ENCODE peak calls at places on chromosomes 7 and 10, in seven cellular contexts. T is uterus, E is cardiac muscle cell, W is AG04450, H is colonic mucosa, R is MG63, I is psoas muscle. N is an unnamed sample. For H3K9me3, the result is how much of the 10 kb centered on the place peaks cover.

GRCh38 chr10:47182934-47183725 is 116.9 kb upstream of the GDF10 start:
- DNase-seq in T (no peak), E (no peak), W (no peak), H (no peak), R (no peak), I (no peak), N (no peak)

GRCh38 chr10:33139191-33139646 is 181.2 kb upstream of the ITGB1 start:
- DNase-seq in T (no peak), E (no peak), W (no peak), H (no peak), R (no peak), I (no peak), N (peak)

GRCh38 chr7:36393826-36394225 is 4.2 kb downstream of the ANLN start:
- DNase-seq in T (no peak), E (no peak), W (no peak), H (no peak), R (peak), I (no peak), N (no peak)

GRCh38 chr7:26147030-26147429 is 5.0 kb upstream of the NFE2L3 start:
- DNase-seq in T (no peak), E (no peak), W (no peak), H (no peak), R (peak), I (no peak), N (no peak)

GRCh38 chr7:590731-591551 is 71.3 kb upstream of the PDGFA start:
- DNase-seq in T (peak), E (no peak), W (no peak), H (no peak), R (no peak), I (peak), N (no peak)

GRCh38 chr7:47967123-47967522 is 12.3 kb downstream of the HUS1 start:
- DNase-seq in T (no peak), E (no peak), W (no peak), H (no peak), R (no peak), I (no peak), N (no peak)

GRCh38 chr10:115975506-115975905 is 297.5 kb downstream of the GFRA1 start:
- DNase-seq in T (no peak), E (no peak), W (no peak), H (no peak), R (no peak), I (no peak), N (no peak)

GRCh38 chr10:93559490-93559889 is 7.0 kb upstream of the FFAR4 start:
- DNase-seq in T (no peak), E (no peak), W (no peak), H (no peak), R (no peak), I (no peak), N (no peak)

GRCh38 chr7:134701272-134701671 is 54.6 kb downstream of the BPGM start:
- DNase-seq in T (no peak), E (no peak), W (no peak), H (no peak), R (no peak), I (no peak), N (no peak)

GRCh38 chr10:116723428-116724281 is 18.7 kb downstream of the HSPA12A start:
- DNase-seq in T (no peak), E (no peak), W (no peak), H (no peak), R (no peak), I (no peak), N (peak)

GRCh38 chr7:128247640-128248194 is 6.6 kb downstream of the LEP start:
- DNase-seq in T (no peak), E (no peak), W (no peak), H (no peak), R (peak), I (no peak), N (no peak)

GRCh38 chr7:121366852-121367431 is 29.2 kb downstream of the FAM3C start:
- DNase-seq in T (no peak), E (peak), W (peak), H (no peak), R (no peak), I (no peak), N (peak)

GRCh38 chr10:30562787-30563186 is 66.8 kb downstream of the LYZL2 start:
- DNase-seq in T (no peak), E (no peak), W (no peak), H (no peak), R (no peak), I (no peak), N (no peak)

GRCh38 chr10:30330512-30331168 is 18.4 kb downstream of the MTPAP start:
- DNase-seq in T (no peak), E (no peak), W (no peak), H (no peak), R (no peak), I (no peak), N (no peak)

GRCh38 chr10:122277737-122278136 is 6.6 kb downstream of the BTBD16 start:
- DNase-seq in T (no peak), E (no peak), W (no peak), H (no peak), R (no peak), I (no peak), N (no peak)

GRCh38 chr7:123410273-123410928 is 124.0 kb downstream of the IQUB start:
- DNase-seq in T (peak), E (no peak), W (no peak), H (no peak), R (peak), I (no peak), N (no peak)

GRCh38 chr7:116499168-116500070 is at the start of gene CAV2:
- DNase-seq in T (peak), E (peak), W (no peak), H (peak), R (peak), I (peak), N (no peak)

GRCh38 chr7:18445483-18445882 is 50.1 kb upstream of the HDAC9 start:
- DNase-seq in T (no peak), E (no peak), W (no peak), H (no peak), R (no peak), I (no peak), N (no peak)

GRCh38 chr7:44073664-44074348 is 8.4 kb upstream of the PGAM2 start:
- DNase-seq in T (peak), E (no peak), W (no peak), H (peak), R (no peak), I (peak), N (no peak)

GRCh38 chr7:19558527-19558926 is 150.3 kb downstream of the POLR1F start:
- DNase-seq in T (no peak), E (no peak), W (no peak), H (no peak), R (no peak), I (no peak), N (no peak)

GRCh38 chr10:2839081-2839725 is 228.1 kb upstream of the PFKP start:
- DNase-seq in T (no peak), E (peak), W (no peak), H (peak), R (peak), I (no peak), N (no peak)

GRCh38 chr7:155144371-155144770 is 74.2 kb downstream of the HTR5A start:
- DNase-seq in T (no peak), E (no peak), W (no peak), H (no peak), R (no peak), I (no peak), N (no peak)

GRCh38 chr7:83514977-83515376 is 134.0 kb downstream of the SEMA3E start:
- DNase-seq in T (no peak), E (no peak), W (no peak), H (no peak), R (no peak), I (no peak), N (no peak)

GRCh38 chr10:119680050-119680449 is 28.9 kb downstream of the BAG3 start:
- DNase-seq in T (no peak), E (no peak), W (no peak), H (no peak), R (peak), I (peak), N (no peak)

GRCh38 chr10:17023386-17024298 is 106.0 kb downstream of the CUBN start:
- DNase-seq in T (peak), E (peak), W (peak), H (peak), R (peak), I (no peak), N (peak)

GRCh38 chr7:138460176-138460648 is at the start of gene TRIM24:
- DNase-seq in T (no peak), E (no peak), W (no peak), H (peak), R (peak), I (peak), N (peak)

GRCh38 chr7:103811997-103812396 is 177.5 kb downstream of the RELN start:
- DNase-seq in T (no peak), E (no peak), W (no peak), H (peak), R (no peak), I (no peak), N (no peak)

GRCh38 chr10:89535185-89536012 is at the start of gene SLC16A12:
- DNase-seq in T (no peak), E (peak), W (no peak), H (no peak), R (peak), I (peak), N (no peak)

GRCh38 chr7:29946428-29947186 is 43.0 kb downstream of the SCRN1 start:
- DNase-seq in T (no peak), E (peak), W (no peak), H (no peak), R (peak), I (no peak), N (no peak)

GRCh38 chr7:108875139-108875538 is 305.5 kb downstream of the DNAJB9 start:
- DNase-seq in T (no peak), E (no peak), W (no peak), H (no peak), R (no peak), I (no peak), N (no peak)

GRCh38 chr7:98251251-98251843 is 685 bp downstream of the TECPR1 start:
- DNase-seq in T (no peak), E (peak), W (no peak), H (peak), R (no peak), I (peak), N (no peak)

GRCh38 chr7:155681663-155682062 is 37.2 kb downstream of the RBM33 start:
- DNase-seq in T (no peak), E (no peak), W (no peak), H (no peak), R (no peak), I (no peak), N (no peak)

GRCh38 chr7:51262796-51263519 is 53.7 kb downstream of the COBL start:
- DNase-seq in T (no peak), E (no peak), W (no peak), H (no peak), R (no peak), I (no peak), N (no peak)

GRCh38 chr7:114312649-114313048 is 102.0 kb upstream of the FOXP2 start:
- DNase-seq in T (no peak), E (no peak), W (no peak), H (no peak), R (no peak), I (no peak), N (no peak)

GRCh38 chr7:73865738-73866445 is 4.9 kb downstream of the TMEM270 start:
- DNase-seq in T (no peak), E (peak), W (no peak), H (no peak), R (no peak), I (peak), N (no peak)

GRCh38 chr7:43754596-43754995 is 3.9 kb upstream of the BLVRA start:
- DNase-seq in T (no peak), E (no peak), W (no peak), H (no peak), R (no peak), I (no peak), N (no peak)

GRCh38 chr7:44338600-44338999 is 13.2 kb upstream of the CAMK2B start:
- DNase-seq in T (no peak), E (no peak), W (no peak), H (no peak), R (no peak), I (no peak), N (no peak)

GRCh38 chr10:15704581-15704968 is 15.1 kb downstream of the ITGA8 start:
- DNase-seq in T (no peak), E (no peak), W (no peak), H (no peak), R (no peak), I (no peak), N (no peak)

GRCh38 chr7:102426268-102427031 is 6.9 kb upstream of the ORAI2 start:
- DNase-seq in T (no peak), E (no peak), W (no peak), H (no peak), R (no peak), I (no peak), N (no peak)

GRCh38 chr10:62183857-62184805 is 84.5 kb downstream of the RTKN2 start:
- DNase-seq in T (no peak), E (no peak), W (no peak), H (no peak), R (no peak), I (no peak), N (no peak)

GRCh38 chr10:62183442-62183841 is 85.2 kb downstream of the RTKN2 start:
- DNase-seq in T (no peak), E (no peak), W (no peak), H (no peak), R (no peak), I (no peak), N (no peak)

GRCh38 chr10:62186999-62187695 is 81.5 kb downstream of the RTKN2 start:
- DNase-seq in T (no peak), E (no peak), W (no peak), H (no peak), R (no peak), I (no peak), N (no peak)

GRCh38 chr10:62188021-62188616 is 80.5 kb downstream of the RTKN2 start:
- DNase-seq in T (no peak), E (no peak), W (no peak), H (no peak), R (no peak), I (no peak), N (no peak)

DNA sequence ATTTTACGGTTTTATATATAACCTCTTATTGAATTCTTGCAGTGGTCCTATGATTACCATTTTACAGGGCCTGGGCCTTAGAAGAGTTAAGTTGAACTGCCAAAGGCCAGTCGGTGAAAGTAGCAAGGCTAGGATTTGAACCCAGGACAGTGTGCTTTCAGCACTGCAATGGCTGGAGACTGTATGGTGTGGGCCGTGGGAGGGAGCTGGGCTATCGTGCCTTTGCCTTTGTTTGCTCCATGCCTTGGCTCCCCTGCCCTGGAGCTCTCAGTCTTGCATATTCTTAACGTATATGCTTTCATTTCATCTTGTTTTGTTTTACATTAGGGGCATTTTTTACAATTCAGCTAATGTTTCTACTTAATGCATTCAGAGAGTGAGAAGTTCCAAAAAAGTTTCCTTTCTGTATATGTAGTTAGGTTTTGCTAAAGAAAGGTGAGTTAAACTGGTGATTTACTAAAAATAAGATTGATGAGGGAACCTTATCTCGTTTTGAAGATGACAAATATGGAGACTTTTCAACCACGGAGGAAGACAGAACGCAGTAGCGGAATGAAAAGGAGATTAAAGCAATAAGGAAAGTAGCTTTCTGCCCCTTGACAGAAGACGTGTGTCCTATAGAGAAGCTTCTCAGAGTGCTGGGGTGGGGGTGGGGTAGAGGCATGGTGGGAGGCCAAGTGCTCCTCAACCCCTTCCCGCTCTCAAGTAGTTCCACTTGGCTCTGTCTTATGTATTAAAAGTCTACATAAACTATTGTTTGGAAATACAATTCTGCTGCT is 82.5 kb downstream of the RTKN2 start:
- DNase-seq in T (no peak), E (peak), W (no peak), H (no peak), R (no peak), I (no peak), N (no peak)
- H3K9me3 ChIP-seq in T (under half), E (under half), W (under half), H (under half), R (under half), I (under half), N (under half)

DNA sequence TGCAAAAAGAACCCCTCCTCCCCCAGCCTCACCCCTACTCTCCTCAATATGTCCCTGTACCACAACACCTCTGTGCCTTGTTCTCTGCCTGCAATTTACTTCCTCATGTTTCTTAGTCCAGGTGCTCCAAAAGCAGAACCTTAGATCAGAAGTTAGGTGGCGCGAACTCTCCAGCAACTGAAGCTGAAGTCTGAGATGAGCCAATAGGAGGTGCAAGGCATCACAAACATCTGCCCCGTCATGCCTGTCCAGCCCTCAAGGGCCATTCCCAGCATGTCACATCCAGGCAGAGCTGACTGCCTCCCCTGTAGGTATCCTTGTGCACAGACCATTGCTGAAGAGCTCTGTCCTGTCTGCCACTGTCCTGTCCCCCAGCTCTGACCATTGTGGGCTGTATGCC is 508.8 kb downstream of the GRID1 start:
- DNase-seq in T (no peak), E (no peak), W (no peak), H (no peak), R (no peak), I (no peak), N (no peak)
- H3K9me3 ChIP-seq in T (under half), E (under half), W (half or more), H (under half), R (under half), I (under half), N (under half)

GRCh38 chr7:94843553-94843952 is 63.8 kb upstream of the PPP1R9A start:
- DNase-seq in T (no peak), E (no peak), W (no peak), H (no peak), R (no peak), I (no peak), N (no peak)

GRCh38 chr7:94849636-94850208 is 57.7 kb upstream of the PPP1R9A start:
- DNase-seq in T (no peak), E (no peak), W (no peak), H (no peak), R (no peak), I (no peak), N (no peak)

GRCh38 chr7:94848531-94848930 is 58.9 kb upstream of the PPP1R9A start:
- DNase-seq in T (no peak), E (no peak), W (no peak), H (no peak), R (no peak), I (no peak), N (no peak)

GRCh38 chr7:94848992-94849576 is 58.3 kb upstream of the PPP1R9A start:
- DNase-seq in T (no peak), E (no peak), W (no peak), H (no peak), R (no peak), I (no peak), N (no peak)
- H3K9me3 ChIP-seq in T (under half), E (under half), W (under half), H (under half), R (under half), I (under half), N (under half)

GRCh38 chr7:158407581-158408331 is 179.9 kb downstream of the PTPRN2 start:
- DNase-seq in T (no peak), E (peak), W (no peak), H (no peak), R (no peak), I (no peak), N (no peak)

GRCh38 chr7:158409816-158410330 is 177.8 kb downstream of the PTPRN2 start:
- DNase-seq in T (no peak), E (no peak), W (no peak), H (no peak), R (no peak), I (no peak), N (no peak)

GRCh38 chr7:158411232-158411950 is 176.2 kb downstream of the PTPRN2 start:
- DNase-seq in T (no peak), E (no peak), W (no peak), H (no peak), R (no peak), I (no peak), N (no peak)

GRCh38 chr7:158410720-158411119 is 176.9 kb downstream of the PTPRN2 start:
- DNase-seq in T (no peak), E (no peak), W (no peak), H (no peak), R (no peak), I (no peak), N (no peak)

DNA sequence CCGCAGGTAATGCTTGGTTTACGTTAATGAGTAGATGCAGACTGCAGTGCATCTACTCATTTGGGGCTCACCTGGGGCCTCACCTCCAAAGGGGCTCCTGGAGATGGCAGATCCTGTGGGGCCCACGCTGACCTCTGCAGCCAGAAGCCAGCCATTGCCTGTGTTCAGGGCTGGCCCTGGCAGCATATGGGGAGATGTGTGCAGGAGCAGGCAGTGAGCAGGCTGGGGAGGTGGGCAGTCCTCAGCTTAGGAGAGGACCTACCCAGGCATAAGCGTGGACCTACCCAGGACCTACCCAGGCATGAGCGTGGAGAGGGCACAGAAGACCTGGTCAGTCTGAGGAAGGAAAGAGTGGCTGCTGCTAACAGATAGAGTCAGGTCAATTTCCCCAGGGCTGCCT is 178.5 kb downstream of the PTPRN2 start:
- DNase-seq in T (no peak), E (no peak), W (no peak), H (no peak), R (no peak), I (no peak), N (no peak)
- H3K9me3 ChIP-seq in T (under half), E (under half), W (half or more), H (under half), R (under half), I (under half), N (under half)

DNA sequence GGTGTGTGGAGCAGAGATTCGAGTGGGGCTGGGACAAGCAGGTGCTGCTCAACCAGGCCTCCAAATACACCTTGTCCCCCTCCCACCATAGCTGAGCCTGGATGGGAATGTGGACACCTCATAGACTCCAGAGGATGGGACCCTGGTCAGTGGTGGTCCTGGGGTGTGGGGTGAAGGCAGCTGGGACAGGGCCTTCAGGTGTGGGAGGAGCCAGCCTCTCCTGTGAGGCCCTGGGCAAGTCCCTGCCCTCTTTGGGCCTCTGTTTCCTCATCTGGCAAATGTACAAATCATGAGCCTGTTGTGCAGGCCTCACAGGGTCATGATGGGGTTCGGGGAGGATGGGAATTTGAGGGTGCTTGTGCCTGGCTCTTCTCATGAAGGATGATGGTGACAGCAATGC is 362.9 kb upstream of the NUPR2 start:
- DNase-seq in T (no peak), E (no peak), W (no peak), H (no peak), R (no peak), I (no peak), N (no peak)
- H3K9me3 ChIP-seq in T (under half), E (under half), W (half or more), H (under half), R (under half), I (under half), N (under half)

GRCh38 chr7:55382251-55382650 is 17.1 kb downstream of the LANCL2 start:
- DNase-seq in T (no peak), E (no peak), W (no peak), H (no peak), R (no peak), I (no peak), N (no peak)
- H3K9me3 ChIP-seq in T (under half), E (under half), W (under half), H (under half), R (under half), I (under half), N (under half)